ENCODE peak calls at places on chromosomes 7 and 10, in five cellular contexts. N is brain microvascular endothelial cell, X is fibroblast of mammary gland, U is uterus, Z is DND-41. F is an unnamed sample.

GRCh38 chr7:87426160-87426559 is 49.3 kb downstream of the ABCB4 start:
- DNase-seq in X (no peak), N (no peak), Z (no peak), U (no peak), F (no peak)

GRCh38 chr10:1195828-1196227 is 139.6 kb downstream of the WDR37 start:
- DNase-seq in X (no peak), N (no peak), Z (no peak), U (no peak), F (no peak)

GRCh38 chr10:58734116-58734515 is 221.4 kb downstream of the BICC1 start:
- DNase-seq in Z (no peak), X (peak; percentile 40), U (no peak), N (no peak), F (no peak)

GRCh38 chr7:115662120-115662519 is 368.4 kb downstream of the TFEC start:
- DNase-seq in X (peak; percentile 64), U (no peak), Z (no peak), N (peak; percentile 9), F (no peak)

GRCh38 chr7:4184653-4185052 is 497.4 kb upstream of the FOXK1 start:
- DNase-seq in X (no peak), N (no peak), U (no peak), Z (no peak), F (no peak)

GRCh38 chr7:157670490-157671357 is 333.9 kb downstream of the DNAJB6 start:
- DNase-seq in N (no peak), X (peak; percentile 70), U (no peak), Z (peak; percentile 78), F (no peak)

GRCh38 chr10:122132331-122132755 is 138.8 kb upstream of the BTBD16 start:
- DNase-seq in Z (no peak), X (no peak), U (no peak), N (no peak), F (no peak)

GRCh38 chr7:46468753-46469356 is 547.8 kb upstream of the IGFBP3 start:
- DNase-seq in N (no peak), X (peak; percentile 49), Z (peak; percentile 10), U (no peak), F (no peak)

GRCh38 chr7:25849361-25850184 is 302.4 kb upstream of the NFE2L3 start:
- DNase-seq in Z (no peak), U (peak; percentile 69), N (peak; percentile 98), X (peak; percentile 98), F (no peak)

GRCh38 chr10:77504196-77504869 is 133.3 kb downstream of the KCNMA1 start:
- DNase-seq in N (peak; percentile 41), U (no peak), X (peak; percentile 65), Z (no peak), F (no peak)

GRCh38 chr10:79146611-79147130 is 77.9 kb downstream of the ZMIZ1 start:
- DNase-seq in U (no peak), N (no peak), X (peak; percentile 52), Z (peak; percentile 64), F (no peak)

GRCh38 chr10:124106241-124106905 is 13.0 kb upstream of the CHST15 start:
- DNase-seq in Z (no peak), N (peak; percentile 81), U (peak; percentile 89), X (peak; percentile 86), F (peak; percentile 88)

GRCh38 chr10:77925795-77926565 is 575 bp downstream of the DLG5 start:
- DNase-seq in U (peak; percentile 56), X (peak; percentile 22), Z (peak; percentile 49), N (no peak), F (peak; percentile 55)

GRCh38 chr7:2934211-2934731 is 90.2 kb upstream of the GNA12 start:
- DNase-seq in U (no peak), Z (no peak), N (peak; percentile 67), X (peak; percentile 90), F (no peak)

GRCh38 chr10:120943542-120943941 is 92.4 kb downstream of the WDR11 start:
- DNase-seq in Z (no peak), U (no peak), X (no peak), N (no peak), F (no peak)
- TF ChIP-seq CTCF in Z (no peak), U (no peak), X (no peak), N (no peak), F (no peak)

DNA sequence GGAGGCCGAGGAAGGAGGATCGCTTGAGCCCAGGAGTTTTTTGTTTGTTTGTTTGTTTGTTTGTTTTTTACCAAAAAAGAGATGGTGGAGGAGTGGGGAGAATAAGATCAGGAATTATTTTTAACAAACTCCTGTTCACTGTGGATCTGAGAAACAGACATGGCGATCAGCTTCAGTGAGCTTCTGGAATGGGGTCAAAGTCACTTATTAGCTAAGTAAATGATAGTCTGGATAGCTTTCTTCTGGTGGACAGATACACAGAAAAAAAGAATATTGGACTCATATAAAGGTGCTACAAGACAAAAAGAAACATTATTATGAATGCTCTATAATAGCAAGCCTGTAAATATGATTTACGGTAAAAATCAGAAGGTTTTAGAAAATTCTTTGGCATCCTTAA is 85.1 kb downstream of the POU6F2 start:
- DNase-seq in N (no peak), U (no peak), Z (no peak), X (no peak), F (no peak)
- TF ChIP-seq CTCF in N (no peak), U (no peak), Z (no peak), X (no peak), F (no peak)

DNA sequence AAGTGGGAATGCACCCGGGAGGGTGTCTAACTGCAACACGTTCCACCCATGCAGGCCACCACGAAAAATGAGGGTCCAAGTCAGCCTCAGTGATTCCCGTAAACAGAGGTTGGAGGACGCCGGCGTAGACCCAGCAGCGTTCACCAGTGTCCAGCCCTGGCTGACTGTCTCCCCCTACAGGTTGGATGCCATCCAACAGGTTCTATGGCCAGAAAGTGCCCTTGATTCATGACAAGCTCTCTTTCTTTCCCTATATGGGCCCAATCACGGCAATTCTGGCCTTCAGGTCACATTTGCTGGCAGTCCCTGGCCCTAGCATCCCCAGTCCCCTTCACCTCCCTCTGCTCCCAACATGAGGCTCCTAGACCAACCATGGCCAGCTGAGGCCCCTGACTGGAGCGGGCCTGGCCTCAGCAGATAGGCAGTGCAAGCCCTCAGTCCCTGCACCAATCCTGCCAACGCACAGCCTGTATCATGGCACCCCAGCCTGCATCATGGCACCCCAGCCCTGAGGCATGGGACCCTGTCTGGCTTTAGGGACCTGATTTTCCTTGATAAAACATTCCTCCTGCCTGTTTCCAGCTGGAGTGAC is 227.4 kb downstream of the GRID1 start:
- DNase-seq in Z (peak; percentile 42), N (no peak), U (no peak), X (no peak), F (peak; percentile 53)
- TF ChIP-seq CTCF in Z (peak; percentile 77), N (no peak), U (no peak), X (no peak), F (peak; percentile 89)

DNA sequence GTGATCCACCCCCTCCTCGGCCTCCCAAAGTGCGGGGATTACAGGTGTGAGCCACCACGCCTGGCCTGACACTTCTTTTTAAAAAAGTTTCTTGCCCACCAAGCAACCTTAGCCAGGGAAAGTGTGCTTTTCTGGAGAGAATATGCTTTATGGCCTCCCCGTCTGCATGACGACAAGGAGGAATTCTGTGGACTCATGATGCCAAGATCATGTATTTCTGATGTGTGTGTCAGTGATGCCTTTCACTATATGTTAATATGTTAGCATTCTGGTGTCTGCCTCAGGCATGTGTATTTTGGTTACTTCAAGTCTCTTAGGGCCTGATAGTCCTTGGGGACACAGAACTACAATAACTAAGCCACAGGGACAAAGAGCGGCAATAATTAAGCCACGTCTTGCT is 2.1 kb downstream of the PDSS1 start:
- DNase-seq in N (no peak), Z (no peak), X (no peak), U (no peak), F (no peak)
- TF ChIP-seq CTCF in N (no peak), Z (no peak), X (no peak), U (no peak), F (no peak)